ENCODE peak calls at places on chromosomes 6 and 20, in nine cellular contexts. One of them, this sample, is unnamed.

GRCh38 chr6:106363401-106364138 is 3.1 kb downstream of the CRYBG1 start:
- DNase-seq in stimulated activated CD4-positive, alpha-beta T cell treated with anti-CD3 and anti-CD28 coated beads, Interleukin-12 subunit alpha, Interleukin-12 subunit beta, amount 100 ng/mL, for 4 hours: no peak
- DNase-seq in ACHN: no peak
- DNase-seq in AML-193: no peak
- DNase-seq in ELR: peak
- DNase-seq in nephron progenitor cell: no peak
- DNase-seq in HT1080: no peak
- DNase-seq in brain microvascular endothelial cell: no peak
- DNase-seq in mucosa of gallbladder: no peak
- DNase-seq in this sample: no peak

GRCh38 chr6:10449751-10450150 is 34.9 kb upstream of the TFAP2A start:
- DNase-seq in stimulated activated CD4-positive, alpha-beta T cell treated with anti-CD3 and anti-CD28 coated beads, Interleukin-12 subunit alpha, Interleukin-12 subunit beta, amount 100 ng/mL, for 4 hours: no peak
- DNase-seq in ACHN: no peak
- DNase-seq in AML-193: no peak
- DNase-seq in ELR: peak
- DNase-seq in nephron progenitor cell: no peak
- DNase-seq in HT1080: peak
- DNase-seq in brain microvascular endothelial cell: no peak
- DNase-seq in mucosa of gallbladder: no peak
- DNase-seq in this sample: no peak

GRCh38 chr20:50341880-50342637 is 151.4 kb downstream of the CEBPB start:
- DNase-seq in stimulated activated CD4-positive, alpha-beta T cell treated with anti-CD3 and anti-CD28 coated beads, Interleukin-12 subunit alpha, Interleukin-12 subunit beta, amount 100 ng/mL, for 4 hours: no peak
- DNase-seq in ACHN: no peak
- DNase-seq in AML-193: no peak
- DNase-seq in ELR: no peak
- DNase-seq in nephron progenitor cell: no peak
- DNase-seq in HT1080: no peak
- DNase-seq in brain microvascular endothelial cell: no peak
- DNase-seq in mucosa of gallbladder: no peak
- DNase-seq in this sample: no peak

GRCh38 chr6:90027004-90027403 is 132.7 kb downstream of the GJA10 start:
- DNase-seq in stimulated activated CD4-positive, alpha-beta T cell treated with anti-CD3 and anti-CD28 coated beads, Interleukin-12 subunit alpha, Interleukin-12 subunit beta, amount 100 ng/mL, for 4 hours: no peak
- DNase-seq in ACHN: no peak
- DNase-seq in AML-193: no peak
- DNase-seq in ELR: no peak
- DNase-seq in nephron progenitor cell: no peak
- DNase-seq in HT1080: no peak
- DNase-seq in brain microvascular endothelial cell: no peak
- DNase-seq in mucosa of gallbladder: no peak
- DNase-seq in this sample: no peak

GRCh38 chr20:24961384-24962181 is 12.5 kb downstream of the CST7 start:
- DNase-seq in stimulated activated CD4-positive, alpha-beta T cell treated with anti-CD3 and anti-CD28 coated beads, Interleukin-12 subunit alpha, Interleukin-12 subunit beta, amount 100 ng/mL, for 4 hours: no peak
- DNase-seq in ACHN: no peak
- DNase-seq in AML-193: no peak
- DNase-seq in ELR: no peak
- DNase-seq in nephron progenitor cell: no peak
- DNase-seq in HT1080: no peak
- DNase-seq in brain microvascular endothelial cell: no peak
- DNase-seq in mucosa of gallbladder: no peak
- DNase-seq in this sample: no peak

GRCh38 chr6:35719830-35720733 is 16.8 kb upstream of the ARMC12 start:
- DNase-seq in stimulated activated CD4-positive, alpha-beta T cell treated with anti-CD3 and anti-CD28 coated beads, Interleukin-12 subunit alpha, Interleukin-12 subunit beta, amount 100 ng/mL, for 4 hours: no peak
- DNase-seq in ACHN: no peak
- DNase-seq in AML-193: peak
- DNase-seq in ELR: peak
- DNase-seq in nephron progenitor cell: peak
- DNase-seq in HT1080: peak
- DNase-seq in brain microvascular endothelial cell: peak
- DNase-seq in mucosa of gallbladder: no peak
- DNase-seq in this sample: peak

GRCh38 chr6:111038534-111039252 is 48.6 kb upstream of the SLC16A10 start:
- DNase-seq in stimulated activated CD4-positive, alpha-beta T cell treated with anti-CD3 and anti-CD28 coated beads, Interleukin-12 subunit alpha, Interleukin-12 subunit beta, amount 100 ng/mL, for 4 hours: no peak
- DNase-seq in ACHN: no peak
- DNase-seq in AML-193: no peak
- DNase-seq in ELR: no peak
- DNase-seq in nephron progenitor cell: no peak
- DNase-seq in HT1080: no peak
- DNase-seq in brain microvascular endothelial cell: no peak
- DNase-seq in mucosa of gallbladder: no peak
- DNase-seq in this sample: no peak

GRCh38 chr6:158060447-158061360 is 79.0 kb downstream of the SYNJ2 start:
- DNase-seq in stimulated activated CD4-positive, alpha-beta T cell treated with anti-CD3 and anti-CD28 coated beads, Interleukin-12 subunit alpha, Interleukin-12 subunit beta, amount 100 ng/mL, for 4 hours: no peak
- DNase-seq in ACHN: peak
- DNase-seq in AML-193: no peak
- DNase-seq in ELR: peak
- DNase-seq in nephron progenitor cell: no peak
- DNase-seq in HT1080: peak
- DNase-seq in brain microvascular endothelial cell: peak
- DNase-seq in mucosa of gallbladder: peak
- DNase-seq in this sample: peak

GRCh38 chr6:89281779-89282246 is 33.3 kb downstream of the GABRR2 start:
- DNase-seq in stimulated activated CD4-positive, alpha-beta T cell treated with anti-CD3 and anti-CD28 coated beads, Interleukin-12 subunit alpha, Interleukin-12 subunit beta, amount 100 ng/mL, for 4 hours: peak
- DNase-seq in ACHN: peak
- DNase-seq in AML-193: peak
- DNase-seq in ELR: peak
- DNase-seq in nephron progenitor cell: peak
- DNase-seq in HT1080: peak
- DNase-seq in brain microvascular endothelial cell: peak
- DNase-seq in mucosa of gallbladder: no peak
- DNase-seq in this sample: peak

GRCh38 chr6:142856857-142857608 is 87.9 kb downstream of the HIVEP2 start:
- DNase-seq in stimulated activated CD4-positive, alpha-beta T cell treated with anti-CD3 and anti-CD28 coated beads, Interleukin-12 subunit alpha, Interleukin-12 subunit beta, amount 100 ng/mL, for 4 hours: no peak
- DNase-seq in ACHN: no peak
- DNase-seq in AML-193: no peak
- DNase-seq in ELR: no peak
- DNase-seq in nephron progenitor cell: no peak
- DNase-seq in HT1080: no peak
- DNase-seq in brain microvascular endothelial cell: no peak
- DNase-seq in mucosa of gallbladder: no peak
- DNase-seq in this sample: no peak

GRCh38 chr6:56226946-56227879 is 20.2 kb downstream of the COL21A1 start:
- DNase-seq in stimulated activated CD4-positive, alpha-beta T cell treated with anti-CD3 and anti-CD28 coated beads, Interleukin-12 subunit alpha, Interleukin-12 subunit beta, amount 100 ng/mL, for 4 hours: no peak
- DNase-seq in ACHN: no peak
- DNase-seq in AML-193: no peak
- DNase-seq in ELR: peak
- DNase-seq in nephron progenitor cell: no peak
- DNase-seq in HT1080: no peak
- DNase-seq in brain microvascular endothelial cell: peak
- DNase-seq in mucosa of gallbladder: no peak
- DNase-seq in this sample: no peak

GRCh38 chr6:126804255-126805064 is 314.0 kb upstream of the RSPO3 start:
- DNase-seq in stimulated activated CD4-positive, alpha-beta T cell treated with anti-CD3 and anti-CD28 coated beads, Interleukin-12 subunit alpha, Interleukin-12 subunit beta, amount 100 ng/mL, for 4 hours: no peak
- DNase-seq in ACHN: peak
- DNase-seq in AML-193: peak
- DNase-seq in ELR: peak
- DNase-seq in nephron progenitor cell: peak
- DNase-seq in HT1080: peak
- DNase-seq in brain microvascular endothelial cell: peak
- DNase-seq in mucosa of gallbladder: peak
- DNase-seq in this sample: peak

GRCh38 chr20:33653218-33653899 is 8.8 kb upstream of the C20orf144 start:
- DNase-seq in stimulated activated CD4-positive, alpha-beta T cell treated with anti-CD3 and anti-CD28 coated beads, Interleukin-12 subunit alpha, Interleukin-12 subunit beta, amount 100 ng/mL, for 4 hours: no peak
- DNase-seq in ACHN: peak
- DNase-seq in AML-193: peak
- DNase-seq in ELR: peak
- DNase-seq in nephron progenitor cell: peak
- DNase-seq in HT1080: peak
- DNase-seq in brain microvascular endothelial cell: no peak
- DNase-seq in mucosa of gallbladder: peak
- DNase-seq in this sample: peak

GRCh38 chr6:128455959-128456358 is 64.4 kb downstream of the PTPRK start:
- DNase-seq in stimulated activated CD4-positive, alpha-beta T cell treated with anti-CD3 and anti-CD28 coated beads, Interleukin-12 subunit alpha, Interleukin-12 subunit beta, amount 100 ng/mL, for 4 hours: no peak
- DNase-seq in ACHN: no peak
- DNase-seq in AML-193: no peak
- DNase-seq in ELR: no peak
- DNase-seq in nephron progenitor cell: no peak
- DNase-seq in HT1080: no peak
- DNase-seq in brain microvascular endothelial cell: no peak
- DNase-seq in mucosa of gallbladder: no peak
- DNase-seq in this sample: no peak

GRCh38 chr6:29232725-29233124 is 62.0 kb downstream of the OR2J2 start:
- DNase-seq in stimulated activated CD4-positive, alpha-beta T cell treated with anti-CD3 and anti-CD28 coated beads, Interleukin-12 subunit alpha, Interleukin-12 subunit beta, amount 100 ng/mL, for 4 hours: no peak
- DNase-seq in ACHN: no peak
- DNase-seq in AML-193: no peak
- DNase-seq in ELR: no peak
- DNase-seq in nephron progenitor cell: no peak
- DNase-seq in HT1080: no peak
- DNase-seq in brain microvascular endothelial cell: no peak
- DNase-seq in mucosa of gallbladder: no peak
- DNase-seq in this sample: no peak

GRCh38 chr20:884983-885952 is 30.9 kb downstream of the ANGPT4 start:
- DNase-seq in stimulated activated CD4-positive, alpha-beta T cell treated with anti-CD3 and anti-CD28 coated beads, Interleukin-12 subunit alpha, Interleukin-12 subunit beta, amount 100 ng/mL, for 4 hours: no peak
- DNase-seq in ACHN: peak
- DNase-seq in AML-193: no peak
- DNase-seq in ELR: peak
- DNase-seq in nephron progenitor cell: peak
- DNase-seq in HT1080: no peak
- DNase-seq in brain microvascular endothelial cell: peak
- DNase-seq in mucosa of gallbladder: peak
- DNase-seq in this sample: peak

GRCh38 chr6:85864453-85865401 is 222.0 kb upstream of the SYNCRIP start:
- DNase-seq in stimulated activated CD4-positive, alpha-beta T cell treated with anti-CD3 and anti-CD28 coated beads, Interleukin-12 subunit alpha, Interleukin-12 subunit beta, amount 100 ng/mL, for 4 hours: no peak
- DNase-seq in ACHN: no peak
- DNase-seq in AML-193: no peak
- DNase-seq in ELR: peak
- DNase-seq in nephron progenitor cell: no peak
- DNase-seq in HT1080: peak
- DNase-seq in brain microvascular endothelial cell: no peak
- DNase-seq in mucosa of gallbladder: no peak
- DNase-seq in this sample: no peak

GRCh38 chr6:22975079-22975478 is 405.7 kb downstream of the HDGFL1 start:
- DNase-seq in stimulated activated CD4-positive, alpha-beta T cell treated with anti-CD3 and anti-CD28 coated beads, Interleukin-12 subunit alpha, Interleukin-12 subunit beta, amount 100 ng/mL, for 4 hours: no peak
- DNase-seq in ACHN: no peak
- DNase-seq in AML-193: no peak
- DNase-seq in ELR: no peak
- DNase-seq in nephron progenitor cell: no peak
- DNase-seq in HT1080: no peak
- DNase-seq in brain microvascular endothelial cell: no peak
- DNase-seq in mucosa of gallbladder: no peak
- DNase-seq in this sample: no peak